ENCODE peak calls at places on chromosome 4, in seven cellular contexts. One of them, this sample, is unnamed.

GRCh38 chr4:1661695-1662094 is 22.4 kb downstream of the FAM53A start:
- DNase-seq in foreskin keratinocyte: no peak
- DNase-seq in lower lobe of right lung: no peak
- DNase-seq in upper lobe of right lung: no peak
- DNase-seq in right cardiac atrium: no peak
- DNase-seq in neuronal stem cell: no peak
- DNase-seq in GM23248: no peak
- DNase-seq in this sample: no peak

GRCh38 chr4:14844059-14844458 is 158.2 kb upstream of the CPEB2 start:
- DNase-seq in foreskin keratinocyte: no peak
- DNase-seq in lower lobe of right lung: no peak
- DNase-seq in upper lobe of right lung: no peak
- DNase-seq in right cardiac atrium: no peak
- DNase-seq in neuronal stem cell: no peak
- DNase-seq in GM23248: no peak
- DNase-seq in this sample: no peak

GRCh38 chr4:45063701-45064100 is 337.3 kb upstream of the GNPDA2 start:
- DNase-seq in foreskin keratinocyte: no peak
- DNase-seq in lower lobe of right lung: no peak
- DNase-seq in upper lobe of right lung: no peak
- DNase-seq in right cardiac atrium: no peak
- DNase-seq in neuronal stem cell: no peak
- DNase-seq in GM23248: no peak
- DNase-seq in this sample: no peak

GRCh38 chr4:5416637-5417036 is 291.7 kb downstream of the EVC2 start:
- DNase-seq in foreskin keratinocyte: no peak
- DNase-seq in lower lobe of right lung: no peak
- DNase-seq in upper lobe of right lung: no peak
- DNase-seq in right cardiac atrium: no peak
- DNase-seq in neuronal stem cell: no peak
- DNase-seq in GM23248: no peak
- DNase-seq in this sample: no peak

GRCh38 chr4:84501721-84502267 is 2.7 kb upstream of the NKX6-1 start:
- DNase-seq in foreskin keratinocyte: no peak
- DNase-seq in lower lobe of right lung: no peak
- DNase-seq in upper lobe of right lung: no peak
- DNase-seq in right cardiac atrium: no peak
- DNase-seq in neuronal stem cell: no peak
- DNase-seq in GM23248: no peak
- DNase-seq in this sample: no peak

GRCh38 chr4:126616795-126617194 is 1016.0 kb upstream of the INTU start:
- DNase-seq in foreskin keratinocyte: no peak
- DNase-seq in lower lobe of right lung: no peak
- DNase-seq in upper lobe of right lung: no peak
- DNase-seq in right cardiac atrium: no peak
- DNase-seq in neuronal stem cell: no peak
- DNase-seq in GM23248: no peak
- DNase-seq in this sample: no peak

GRCh38 chr4:53899544-53900274 is 164.7 kb downstream of the CHIC2 start:
- DNase-seq in foreskin keratinocyte: no peak
- DNase-seq in lower lobe of right lung: no peak
- DNase-seq in upper lobe of right lung: no peak
- DNase-seq in right cardiac atrium: no peak
- DNase-seq in neuronal stem cell: no peak
- DNase-seq in GM23248: peak; percentile 92
- DNase-seq in this sample: no peak

GRCh38 chr4:137664055-137664405 is 131.7 kb upstream of the PCDH18 start:
- DNase-seq in foreskin keratinocyte: no peak
- DNase-seq in lower lobe of right lung: no peak
- DNase-seq in upper lobe of right lung: no peak
- DNase-seq in right cardiac atrium: no peak
- DNase-seq in neuronal stem cell: no peak
- DNase-seq in GM23248: peak; percentile 75
- DNase-seq in this sample: no peak

GRCh38 chr4:16530688-16531635 is 304.7 kb upstream of the TAPT1 start:
- DNase-seq in foreskin keratinocyte: no peak
- DNase-seq in lower lobe of right lung: no peak
- DNase-seq in upper lobe of right lung: no peak
- DNase-seq in right cardiac atrium: no peak
- DNase-seq in neuronal stem cell: no peak
- DNase-seq in GM23248: peak; percentile 67
- DNase-seq in this sample: no peak

GRCh38 chr4:118881512-118882146 is 7.0 kb upstream of the SYNPO2 start:
- DNase-seq in foreskin keratinocyte: peak; percentile 92
- DNase-seq in lower lobe of right lung: no peak
- DNase-seq in upper lobe of right lung: no peak
- DNase-seq in right cardiac atrium: no peak
- DNase-seq in neuronal stem cell: no peak
- DNase-seq in GM23248: no peak
- DNase-seq in this sample: no peak

GRCh38 chr4:4306920-4307319 is 16.9 kb downstream of the ZBTB49 start:
- DNase-seq in foreskin keratinocyte: no peak
- DNase-seq in lower lobe of right lung: no peak
- DNase-seq in upper lobe of right lung: no peak
- DNase-seq in right cardiac atrium: no peak
- DNase-seq in neuronal stem cell: no peak
- DNase-seq in GM23248: no peak
- DNase-seq in this sample: no peak

GRCh38 chr4:38411092-38411491 is 252.9 kb upstream of the KLF3 start:
- DNase-seq in foreskin keratinocyte: peak; percentile 42
- DNase-seq in lower lobe of right lung: no peak
- DNase-seq in upper lobe of right lung: no peak
- DNase-seq in right cardiac atrium: no peak
- DNase-seq in neuronal stem cell: no peak
- DNase-seq in GM23248: no peak
- DNase-seq in this sample: no peak

GRCh38 chr4:126267689-126268088 is 952.9 kb downstream of the FAT4 start:
- DNase-seq in foreskin keratinocyte: peak; percentile 8
- DNase-seq in lower lobe of right lung: no peak
- DNase-seq in upper lobe of right lung: no peak
- DNase-seq in right cardiac atrium: no peak
- DNase-seq in neuronal stem cell: no peak
- DNase-seq in GM23248: peak; percentile 61
- DNase-seq in this sample: no peak

GRCh38 chr4:68905598-68906237 is 45.9 kb downstream of the UGT2A3 start:
- DNase-seq in foreskin keratinocyte: peak; percentile 25
- DNase-seq in lower lobe of right lung: no peak
- DNase-seq in upper lobe of right lung: no peak
- DNase-seq in right cardiac atrium: no peak
- DNase-seq in neuronal stem cell: peak; percentile 9
- DNase-seq in GM23248: no peak
- DNase-seq in this sample: no peak

GRCh38 chr4:130044788-130045531 is 949.0 kb downstream of the C4orf33 start:
- DNase-seq in foreskin keratinocyte: no peak
- DNase-seq in lower lobe of right lung: no peak
- DNase-seq in upper lobe of right lung: no peak
- DNase-seq in right cardiac atrium: no peak
- DNase-seq in neuronal stem cell: no peak
- DNase-seq in GM23248: no peak
- DNase-seq in this sample: no peak

GRCh38 chr4:183702492-183702891 is 43.4 kb downstream of the TRAPPC11 start:
- DNase-seq in foreskin keratinocyte: no peak
- DNase-seq in lower lobe of right lung: no peak
- DNase-seq in upper lobe of right lung: no peak
- DNase-seq in right cardiac atrium: no peak
- DNase-seq in neuronal stem cell: no peak
- DNase-seq in GM23248: no peak
- DNase-seq in this sample: no peak

GRCh38 chr4:48022192-48022799 is 5.7 kb downstream of the NIPAL1 start:
- DNase-seq in foreskin keratinocyte: no peak
- DNase-seq in lower lobe of right lung: no peak
- DNase-seq in upper lobe of right lung: no peak
- DNase-seq in right cardiac atrium: no peak
- DNase-seq in neuronal stem cell: no peak
- DNase-seq in GM23248: no peak
- DNase-seq in this sample: no peak

GRCh38 chr4:88008133-88008621 is 742 bp downstream of the PKD2 start:
- DNase-seq in foreskin keratinocyte: peak; percentile 53
- DNase-seq in lower lobe of right lung: peak; percentile 48
- DNase-seq in upper lobe of right lung: peak; percentile 72
- DNase-seq in right cardiac atrium: peak; percentile 50
- DNase-seq in neuronal stem cell: peak; percentile 44
- DNase-seq in GM23248: peak; percentile 80
- DNase-seq in this sample: no peak

GRCh38 chr4:116099596-116099995 is 985.8 kb downstream of the TRAM1L1 start:
- DNase-seq in foreskin keratinocyte: peak; percentile 64
- DNase-seq in lower lobe of right lung: no peak
- DNase-seq in upper lobe of right lung: no peak
- DNase-seq in right cardiac atrium: no peak
- DNase-seq in neuronal stem cell: no peak
- DNase-seq in GM23248: no peak
- DNase-seq in this sample: no peak

GRCh38 chr4:101306764-101307615 is 40.3 kb downstream of the PPP3CA start:
- DNase-seq in foreskin keratinocyte: no peak
- DNase-seq in lower lobe of right lung: no peak
- DNase-seq in upper lobe of right lung: no peak
- DNase-seq in right cardiac atrium: no peak
- DNase-seq in neuronal stem cell: no peak
- DNase-seq in GM23248: no peak
- DNase-seq in this sample: no peak

GRCh38 chr4:13546855-13547562 is 2.7 kb upstream of the NKX3-2 start:
- DNase-seq in foreskin keratinocyte: peak; percentile 32
- DNase-seq in lower lobe of right lung: no peak
- DNase-seq in upper lobe of right lung: no peak
- DNase-seq in right cardiac atrium: no peak
- DNase-seq in neuronal stem cell: no peak
- DNase-seq in GM23248: no peak
- DNase-seq in this sample: no peak

GRCh38 chr4:76301068-76301774 is 5.3 kb upstream of the STBD1 start:
- DNase-seq in foreskin keratinocyte: peak; percentile 87
- DNase-seq in lower lobe of right lung: no peak
- DNase-seq in upper lobe of right lung: no peak
- DNase-seq in right cardiac atrium: no peak
- DNase-seq in neuronal stem cell: no peak
- DNase-seq in GM23248: peak; percentile 87
- DNase-seq in this sample: no peak

GRCh38 chr4:125179727-125180126 is 135.0 kb upstream of the FAT4 start:
- DNase-seq in foreskin keratinocyte: no peak
- DNase-seq in lower lobe of right lung: no peak
- DNase-seq in upper lobe of right lung: no peak
- DNase-seq in right cardiac atrium: no peak
- DNase-seq in neuronal stem cell: no peak
- DNase-seq in GM23248: no peak
- DNase-seq in this sample: no peak

GRCh38 chr4:143514432-143514831 is 930 bp downstream of the SMARCA5 start:
- DNase-seq in foreskin keratinocyte: peak; percentile 28
- DNase-seq in lower lobe of right lung: peak; percentile 57
- DNase-seq in upper lobe of right lung: peak; percentile 68
- DNase-seq in right cardiac atrium: peak; percentile 51
- DNase-seq in neuronal stem cell: peak; percentile 57
- DNase-seq in GM23248: peak; percentile 77
- DNase-seq in this sample: peak; percentile 34

GRCh38 chr4:148946271-148946670 is 504.1 kb upstream of the NR3C2 start:
- DNase-seq in foreskin keratinocyte: peak; percentile 59
- DNase-seq in lower lobe of right lung: no peak
- DNase-seq in upper lobe of right lung: no peak
- DNase-seq in right cardiac atrium: no peak
- DNase-seq in neuronal stem cell: no peak
- DNase-seq in GM23248: no peak
- DNase-seq in this sample: no peak

GRCh38 chr4:45475490-45475889 is 648.4 kb downstream of the GABRG1 start:
- DNase-seq in foreskin keratinocyte: no peak
- DNase-seq in lower lobe of right lung: no peak
- DNase-seq in upper lobe of right lung: no peak
- DNase-seq in right cardiac atrium: no peak
- DNase-seq in neuronal stem cell: no peak
- DNase-seq in GM23248: no peak
- DNase-seq in this sample: no peak

GRCh38 chr4:127656047-127656680 is 23.4 kb downstream of the INTU start:
- DNase-seq in foreskin keratinocyte: peak; percentile 16
- DNase-seq in lower lobe of right lung: no peak
- DNase-seq in upper lobe of right lung: no peak
- DNase-seq in right cardiac atrium: no peak
- DNase-seq in neuronal stem cell: no peak
- DNase-seq in GM23248: no peak
- DNase-seq in this sample: no peak
- H3K27ac ChIP-seq in foreskin keratinocyte: no peak overlapping the region
- H3K27ac ChIP-seq in lower lobe of right lung: no peak overlapping the region
- H3K27ac ChIP-seq in upper lobe of right lung: no peak overlapping the region
- H3K27ac ChIP-seq in right cardiac atrium: no peak overlapping the region
- H3K27ac ChIP-seq in neuronal stem cell: no peak overlapping the region
- H3K27ac ChIP-seq in GM23248: no peak overlapping the region
- H3K27ac ChIP-seq in this sample: no peak overlapping the region

GRCh38 chr4:17578482-17578891 is 1.5 kb downstream of the LAP3 start:
- DNase-seq in foreskin keratinocyte: no peak
- DNase-seq in lower lobe of right lung: no peak
- DNase-seq in upper lobe of right lung: no peak
- DNase-seq in right cardiac atrium: no peak
- DNase-seq in neuronal stem cell: no peak
- DNase-seq in GM23248: no peak
- DNase-seq in this sample: no peak
- H3K27ac ChIP-seq in foreskin keratinocyte: peak overlapping the region; percentile 80
- H3K27ac ChIP-seq in lower lobe of right lung: peak overlapping the region; percentile 91
- H3K27ac ChIP-seq in upper lobe of right lung: peak overlapping the region; percentile 91
- H3K27ac ChIP-seq in right cardiac atrium: peak overlapping the region; percentile 85
- H3K27ac ChIP-seq in neuronal stem cell: no peak overlapping the region
- H3K27ac ChIP-seq in GM23248: peak overlapping the region; percentile 86
- H3K27ac ChIP-seq in this sample: peak overlapping the region; percentile 88

GRCh38 chr4:170091069-170091696 is 1.4 kb upstream of the AADAT start:
- DNase-seq in foreskin keratinocyte: no peak
- DNase-seq in lower lobe of right lung: peak; percentile 49
- DNase-seq in upper lobe of right lung: peak; percentile 71
- DNase-seq in right cardiac atrium: no peak
- DNase-seq in neuronal stem cell: no peak
- DNase-seq in GM23248: no peak
- DNase-seq in this sample: no peak
- H3K27ac ChIP-seq in foreskin keratinocyte: no peak overlapping the region
- H3K27ac ChIP-seq in lower lobe of right lung: no peak overlapping the region
- H3K27ac ChIP-seq in upper lobe of right lung: no peak overlapping the region
- H3K27ac ChIP-seq in right cardiac atrium: no peak overlapping the region
- H3K27ac ChIP-seq in neuronal stem cell: no peak overlapping the region
- H3K27ac ChIP-seq in GM23248: no peak overlapping the region
- H3K27ac ChIP-seq in this sample: no peak overlapping the region

GRCh38 chr4:79684516-79684915 is 276.5 kb upstream of the GK2 start:
- DNase-seq in foreskin keratinocyte: no peak
- DNase-seq in lower lobe of right lung: no peak
- DNase-seq in upper lobe of right lung: no peak
- DNase-seq in right cardiac atrium: no peak
- DNase-seq in neuronal stem cell: no peak
- DNase-seq in GM23248: no peak
- DNase-seq in this sample: no peak

GRCh38 chr4:79688696-79689095 is 280.7 kb upstream of the GK2 start:
- DNase-seq in foreskin keratinocyte: no peak
- DNase-seq in lower lobe of right lung: no peak
- DNase-seq in upper lobe of right lung: no peak
- DNase-seq in right cardiac atrium: no peak
- DNase-seq in neuronal stem cell: no peak
- DNase-seq in GM23248: no peak
- DNase-seq in this sample: no peak

GRCh38 chr4:79689735-79690134 is 281.7 kb upstream of the GK2 start:
- DNase-seq in foreskin keratinocyte: no peak
- DNase-seq in lower lobe of right lung: no peak
- DNase-seq in upper lobe of right lung: no peak
- DNase-seq in right cardiac atrium: no peak
- DNase-seq in neuronal stem cell: no peak
- DNase-seq in GM23248: no peak
- DNase-seq in this sample: no peak

GRCh38 chr4:79685542-79685941 is 277.5 kb upstream of the GK2 start:
- DNase-seq in foreskin keratinocyte: no peak
- DNase-seq in lower lobe of right lung: no peak
- DNase-seq in upper lobe of right lung: no peak
- DNase-seq in right cardiac atrium: no peak
- DNase-seq in neuronal stem cell: no peak
- DNase-seq in GM23248: no peak
- DNase-seq in this sample: no peak

GRCh38 chr4:79686976-79687375 is 278.9 kb upstream of the GK2 start:
- DNase-seq in foreskin keratinocyte: no peak
- DNase-seq in lower lobe of right lung: no peak
- DNase-seq in upper lobe of right lung: no peak
- DNase-seq in right cardiac atrium: no peak
- DNase-seq in neuronal stem cell: no peak
- DNase-seq in GM23248: no peak
- DNase-seq in this sample: no peak
- H3K27ac ChIP-seq in foreskin keratinocyte: no peak overlapping the region
- H3K27ac ChIP-seq in lower lobe of right lung: no peak overlapping the region
- H3K27ac ChIP-seq in upper lobe of right lung: no peak overlapping the region
- H3K27ac ChIP-seq in right cardiac atrium: no peak overlapping the region
- H3K27ac ChIP-seq in neuronal stem cell: no peak overlapping the region
- H3K27ac ChIP-seq in GM23248: no peak overlapping the region
- H3K27ac ChIP-seq in this sample: no peak overlapping the region